ENCODE peak calls at places on chromosomes 11 and 22, in eight cellular contexts. One of them, this sample, is unnamed.

GRCh38 chr11:116641561-116642045 is 131.2 kb downstream of the BUD13 start:
- DNase-seq in IMR-90: no peak
- DNase-seq in foreskin fibroblast: peak; percentile 1
- DNase-seq in neural crest cell: peak; percentile 41
- DNase-seq in B cell: no peak
- DNase-seq in type B pancreatic cell: no peak
- DNase-seq in dorsolateral prefrontal cortex: no peak
- DNase-seq in omental fat pad: no peak
- DNase-seq in this sample: peak; percentile 83

GRCh38 chr11:13663631-13664071 is 4.8 kb upstream of the FAR1 start:
- DNase-seq in IMR-90: peak; percentile 41
- DNase-seq in foreskin fibroblast: peak; percentile 29
- DNase-seq in neural crest cell: no peak
- DNase-seq in B cell: no peak
- DNase-seq in type B pancreatic cell: no peak
- DNase-seq in dorsolateral prefrontal cortex: no peak
- DNase-seq in omental fat pad: no peak
- DNase-seq in this sample: no peak

GRCh38 chr11:10205928-10206327 is 88.1 kb downstream of the SBF2 start:
- DNase-seq in IMR-90: no peak
- DNase-seq in foreskin fibroblast: no peak
- DNase-seq in neural crest cell: no peak
- DNase-seq in B cell: no peak
- DNase-seq in type B pancreatic cell: no peak
- DNase-seq in dorsolateral prefrontal cortex: no peak
- DNase-seq in omental fat pad: no peak
- DNase-seq in this sample: no peak

GRCh38 chr22:50032941-50033601 is 20.5 kb upstream of the IL17REL start:
- DNase-seq in IMR-90: no peak
- DNase-seq in foreskin fibroblast: no peak
- DNase-seq in neural crest cell: no peak
- DNase-seq in B cell: peak; percentile 27
- DNase-seq in type B pancreatic cell: no peak
- DNase-seq in dorsolateral prefrontal cortex: no peak
- DNase-seq in omental fat pad: no peak
- DNase-seq in this sample: no peak

GRCh38 chr11:134543144-134544044 is 131.4 kb upstream of the B3GAT1 start:
- DNase-seq in IMR-90: no peak
- DNase-seq in foreskin fibroblast: no peak
- DNase-seq in neural crest cell: no peak
- DNase-seq in B cell: no peak
- DNase-seq in type B pancreatic cell: no peak
- DNase-seq in dorsolateral prefrontal cortex: no peak
- DNase-seq in omental fat pad: no peak
- DNase-seq in this sample: no peak

GRCh38 chr22:35888181-35888870 is 140.3 kb downstream of the RBFOX2 start:
- DNase-seq in IMR-90: no peak
- DNase-seq in foreskin fibroblast: no peak
- DNase-seq in neural crest cell: no peak
- DNase-seq in B cell: no peak
- DNase-seq in type B pancreatic cell: no peak
- DNase-seq in dorsolateral prefrontal cortex: no peak
- DNase-seq in omental fat pad: no peak
- DNase-seq in this sample: no peak

GRCh38 chr11:18798941-18799469 is 7.4 kb upstream of the PTPN5 start:
- DNase-seq in IMR-90: no peak
- DNase-seq in foreskin fibroblast: no peak
- DNase-seq in neural crest cell: no peak
- DNase-seq in B cell: no peak
- DNase-seq in type B pancreatic cell: no peak
- DNase-seq in dorsolateral prefrontal cortex: no peak
- DNase-seq in omental fat pad: no peak
- DNase-seq in this sample: no peak

GRCh38 chr22:44889233-44889878 is 120.4 kb downstream of the PHF21B start:
- DNase-seq in IMR-90: no peak
- DNase-seq in foreskin fibroblast: no peak
- DNase-seq in neural crest cell: no peak
- DNase-seq in B cell: no peak
- DNase-seq in type B pancreatic cell: no peak
- DNase-seq in dorsolateral prefrontal cortex: no peak
- DNase-seq in omental fat pad: no peak
- DNase-seq in this sample: no peak

GRCh38 chr11:44980533-44981427 is 30.1 kb upstream of the TP53I11 start:
- DNase-seq in IMR-90: no peak
- DNase-seq in foreskin fibroblast: no peak
- DNase-seq in neural crest cell: no peak
- DNase-seq in B cell: no peak
- DNase-seq in type B pancreatic cell: no peak
- DNase-seq in dorsolateral prefrontal cortex: no peak
- DNase-seq in omental fat pad: no peak
- DNase-seq in this sample: no peak

GRCh38 chr11:64850979-64851567 is 6.6 kb upstream of the CDC42BPG start:
- DNase-seq in IMR-90: no peak
- DNase-seq in foreskin fibroblast: peak; percentile 64
- DNase-seq in neural crest cell: no peak
- DNase-seq in B cell: peak; percentile 91
- DNase-seq in type B pancreatic cell: no peak
- DNase-seq in dorsolateral prefrontal cortex: no peak
- DNase-seq in omental fat pad: no peak
- DNase-seq in this sample: no peak

GRCh38 chr11:118114266-118114665 is 27.5 kb upstream of the SMIM35 start:
- DNase-seq in IMR-90: no peak
- DNase-seq in foreskin fibroblast: no peak
- DNase-seq in neural crest cell: no peak
- DNase-seq in B cell: no peak
- DNase-seq in type B pancreatic cell: no peak
- DNase-seq in dorsolateral prefrontal cortex: no peak
- DNase-seq in omental fat pad: no peak
- DNase-seq in this sample: no peak
- TF ChIP-seq CTCF in IMR-90: no peak
- TF ChIP-seq CTCF in foreskin fibroblast: no peak
- TF ChIP-seq CTCF in neural crest cell: no peak
- TF ChIP-seq CTCF in B cell: no peak
- TF ChIP-seq CTCF in type B pancreatic cell: no peak
- TF ChIP-seq CTCF in dorsolateral prefrontal cortex: no peak
- TF ChIP-seq CTCF in omental fat pad: no peak
- TF ChIP-seq CTCF in this sample: no peak

DNA sequence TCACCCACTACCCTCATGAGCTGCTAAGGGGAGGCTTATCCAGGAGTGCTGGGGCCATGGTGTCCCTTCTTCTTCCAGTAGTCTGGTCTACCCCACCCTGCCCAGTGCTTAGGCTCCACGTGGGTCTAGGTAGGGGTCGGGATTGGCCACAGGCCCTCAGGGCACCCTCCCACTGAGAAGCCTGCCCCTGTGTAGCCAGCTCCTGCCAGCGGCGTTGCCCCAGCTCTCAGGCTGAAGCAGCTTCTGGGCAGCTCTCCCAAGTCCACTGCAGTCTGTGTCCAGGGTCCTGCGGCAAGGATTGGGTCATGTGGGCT is 24.0 kb upstream of the RIC3 start:
- DNase-seq in IMR-90: no peak
- DNase-seq in foreskin fibroblast: no peak
- DNase-seq in neural crest cell: no peak
- DNase-seq in B cell: no peak
- DNase-seq in type B pancreatic cell: no peak
- DNase-seq in dorsolateral prefrontal cortex: no peak
- DNase-seq in omental fat pad: no peak
- DNase-seq in this sample: no peak
- TF ChIP-seq CTCF in IMR-90: no peak
- TF ChIP-seq CTCF in foreskin fibroblast: no peak
- TF ChIP-seq CTCF in neural crest cell: no peak
- TF ChIP-seq CTCF in B cell: peak; percentile 58
- TF ChIP-seq CTCF in type B pancreatic cell: no peak
- TF ChIP-seq CTCF in dorsolateral prefrontal cortex: no peak
- TF ChIP-seq CTCF in omental fat pad: no peak
- TF ChIP-seq CTCF in this sample: no peak

GRCh38 chr11:69877235-69877634 is 58.0 kb upstream of the FGF3 start:
- DNase-seq in IMR-90: no peak
- DNase-seq in foreskin fibroblast: no peak
- DNase-seq in neural crest cell: no peak
- DNase-seq in B cell: no peak
- DNase-seq in type B pancreatic cell: no peak
- DNase-seq in dorsolateral prefrontal cortex: peak; percentile 6
- DNase-seq in omental fat pad: peak; percentile 3
- DNase-seq in this sample: no peak
- TF ChIP-seq CTCF in IMR-90: no peak
- TF ChIP-seq CTCF in foreskin fibroblast: no peak
- TF ChIP-seq CTCF in neural crest cell: no peak
- TF ChIP-seq CTCF in B cell: no peak
- TF ChIP-seq CTCF in type B pancreatic cell: no peak
- TF ChIP-seq CTCF in dorsolateral prefrontal cortex: no peak
- TF ChIP-seq CTCF in omental fat pad: no peak
- TF ChIP-seq CTCF in this sample: no peak

DNA sequence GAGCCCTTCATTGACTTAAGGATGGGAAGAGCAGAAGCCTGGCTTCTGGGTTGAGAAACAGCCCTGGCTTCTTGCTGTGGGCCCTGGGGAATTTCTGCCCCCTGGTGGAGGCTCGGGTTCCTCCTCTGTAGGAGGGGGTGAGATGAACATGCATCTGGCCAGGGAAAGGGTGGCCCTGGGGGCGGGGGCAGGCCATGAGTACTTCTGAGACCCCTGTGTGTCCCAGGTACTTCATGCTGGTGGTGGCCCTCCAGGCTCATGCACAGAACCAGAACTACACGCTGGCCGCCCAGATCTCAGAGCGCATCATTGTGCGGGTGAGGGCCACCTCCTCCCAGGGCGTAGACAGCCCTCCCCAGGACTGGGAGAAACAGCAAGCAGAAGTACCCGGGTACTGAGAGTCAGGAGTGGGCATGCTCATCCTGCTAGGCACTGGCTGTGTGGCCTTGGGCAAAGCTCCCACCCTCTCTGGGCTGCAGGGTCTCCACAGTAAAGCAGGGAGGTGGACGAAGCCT is 15.8 kb downstream of the TMEM258 start:
- DNase-seq in IMR-90: peak; percentile 68
- DNase-seq in foreskin fibroblast: peak; percentile 59
- DNase-seq in neural crest cell: peak; percentile 62
- DNase-seq in B cell: no peak
- DNase-seq in type B pancreatic cell: no peak
- DNase-seq in dorsolateral prefrontal cortex: peak; percentile 67
- DNase-seq in omental fat pad: no peak
- DNase-seq in this sample: peak; percentile 95
- TF ChIP-seq CTCF in IMR-90: peak; percentile 84
- TF ChIP-seq CTCF in foreskin fibroblast: peak; percentile 86
- TF ChIP-seq CTCF in neural crest cell: peak; percentile 73
- TF ChIP-seq CTCF in B cell: peak; percentile 71
- TF ChIP-seq CTCF in type B pancreatic cell: peak; percentile 76
- TF ChIP-seq CTCF in dorsolateral prefrontal cortex: peak; percentile 74
- TF ChIP-seq CTCF in omental fat pad: no peak
- TF ChIP-seq CTCF in this sample: peak; percentile 64